ENCODE peak calls at places on chromosomes 5 and 9, in four cellular contexts. I is stimulated activated CD4-positive, alpha-beta T cell treated with anti-CD3 and anti-CD28 coated beads, Interleukin-12 subunit alpha, Interleukin-12 subunit beta, amount 100 ng/mL, for 48 hours; A is AML-193; N is NCI-H1436 treated with DMSO at 0.1 percent for 48 hours. O is an unnamed sample.

GRCh38 chr9:101569736-101570501 is 24.9 kb downstream of the PPP3R2 start:
- DNase-seq in A (no peak), N (no peak), I (no peak), O (no peak)

GRCh38 chr5:68319316-68320093 is 103.9 kb downstream of the PIK3R1 start:
- DNase-seq in A (no peak), N (no peak), I (no peak), O (no peak)

GRCh38 chr5:43298459-43298858 is 14.8 kb downstream of the HMGCS1 start:
- DNase-seq in I (no peak), A (no peak), N (no peak), O (no peak)

GRCh38 chr9:131419029-131419614 is 25.2 kb downstream of the PRRC2B start:
- DNase-seq in I (no peak), N (no peak), A (no peak), O (no peak)

GRCh38 chr5:3104446-3105047 is 353.1 kb upstream of the IRX2 start:
- DNase-seq in I (no peak), A (no peak), N (no peak), O (no peak)

GRCh38 chr5:108515706-108516105 is 133.8 kb upstream of the FBXL17 start:
- DNase-seq in A (no peak), I (no peak), N (no peak), O (no peak)

GRCh38 chr9:19918630-19919029 is 129.8 kb upstream of the SLC24A2 start:
- DNase-seq in A (no peak), N (no peak), I (no peak), O (no peak)

GRCh38 chr5:2779459-2779858 is 28.0 kb upstream of the IRX2 start:
- DNase-seq in I (no peak), N (no peak), A (no peak), O (no peak)

GRCh38 chr9:122786338-122786737 is 2.4 kb upstream of the OR5C1 start:
- DNase-seq in A (no peak), N (no peak), I (no peak), O (no peak)

GRCh38 chr9:72554221-72554641 is 32.8 kb downstream of the TMC1 start:
- DNase-seq in I (no peak), A (no peak), N (no peak), O (no peak)

GRCh38 chr9:21616082-21616778 is 134.1 kb upstream of the IFNE start:
- DNase-seq in I (no peak), N (no peak), A (no peak), O (no peak)

GRCh38 chr5:167296056-167296455 is 995.4 kb upstream of the WWC1 start:
- DNase-seq in I (no peak), A (no peak), N (no peak), O (no peak)

GRCh38 chr9:107635137-107635802 is 145.7 kb upstream of the KLF4 start:
- DNase-seq in N (no peak), A (no peak), I (no peak), O (no peak)